ENCODE peak calls at places on chromosomes 3 and 15, in eight cellular contexts. Q is NCI-H345; Y is M059J; T is NCI-H2171 treated with DMSO at 0.1 percent for 48 hours; G is activated T-cell treated with anti-CD3 and anti-CD28 coated beads, Interleukin-2, amount 50 U/mL, for 4 hours; P is NCI-H774; I is IMR-90; K is effector memory CD8-positive, alpha-beta T cell. U is an unnamed sample.

GRCh38 chr3:76624128-76624527 is 415.8 kb upstream of the ROBO2 start:
- DNase-seq in G (no peak), I (no peak), K (no peak), Q (no peak), T (no peak), P (no peak), Y (no peak), U (peak)

GRCh38 chr15:80404719-80405553 is 754 bp downstream of the ARNT2 start:
- DNase-seq in G (no peak), K (no peak), I (peak), P (no peak), Y (peak), T (peak), Q (peak), U (no peak)

GRCh38 chr3:60065227-60065868 is 1015.5 kb upstream of the CFAP20DC start:
- DNase-seq in Q (no peak), G (no peak), P (no peak), I (no peak), Y (no peak), K (no peak), T (no peak), U (no peak)

GRCh38 chr15:25783607-25784131 is 79.5 kb downstream of the ATP10A start:
- DNase-seq in T (no peak), I (peak), K (peak), P (no peak), Q (no peak), G (peak), Y (peak), U (no peak)

GRCh38 chr3:65672876-65673815 is 365.6 kb downstream of the MAGI1 start:
- DNase-seq in T (peak), G (no peak), Y (peak), Q (peak), P (peak), I (peak), K (no peak), U (no peak)

GRCh38 chr3:128066111-128066510 is 13.9 kb downstream of the SEC61A1 start:
- DNase-seq in I (no peak), P (no peak), T (peak), Y (no peak), K (no peak), Q (no peak), G (no peak), U (no peak)

GRCh38 chr3:69378112-69378799 is 7.6 kb downstream of the FRMD4B start:
- DNase-seq in I (no peak), K (no peak), T (no peak), Y (no peak), G (no peak), P (no peak), Q (no peak), U (no peak)

GRCh38 chr3:61847784-61848462 is 286.6 kb downstream of the PTPRG start:
- DNase-seq in K (no peak), I (no peak), Q (no peak), G (no peak), P (no peak), T (no peak), Y (peak), U (no peak)

GRCh38 chr3:165669502-165669901 is 167.7 kb downstream of the BCHE start:
- DNase-seq in K (no peak), I (peak), P (no peak), Q (no peak), Y (peak), G (no peak), T (no peak), U (no peak)

GRCh38 chr15:54206586-54207321 is 228.5 kb downstream of the UNC13C start:
- DNase-seq in P (no peak), K (no peak), Q (no peak), Y (no peak), G (no peak), I (no peak), T (no peak), U (no peak)

GRCh38 chr3:88307666-88308065 is 157.9 kb downstream of the C3orf38 start:
- DNase-seq in T (no peak), G (no peak), I (no peak), P (no peak), Q (no peak), Y (no peak), K (no peak), U (no peak)

GRCh38 chr3:69200384-69201068 is 78.1 kb upstream of the LMOD3 start:
- DNase-seq in I (peak), G (peak), P (peak), Y (peak), K (no peak), T (no peak), Q (peak), U (peak)

GRCh38 chr3:30793755-30794154 is 100.7 kb downstream of the GADL1 start:
- DNase-seq in T (no peak), P (no peak), K (no peak), G (no peak), Y (no peak), I (no peak), Q (no peak), U (no peak)

GRCh38 chr3:183122257-183122932 is 23.1 kb upstream of the MCCC1 start:
- DNase-seq in I (peak), G (no peak), T (peak), Y (peak), K (peak), Q (peak), P (peak), U (peak)

GRCh38 chr3:195441476-195441970 is 1.3 kb downstream of the ACAP2 start:
- DNase-seq in Y (no peak), Q (no peak), K (no peak), I (peak), T (no peak), P (no peak), G (no peak), U (no peak)

GRCh38 chr15:40930430-40931299 is 1.5 kb downstream of the DLL4 start:
- DNase-seq in P (peak), Q (peak), Y (no peak), G (peak), T (peak), K (no peak), I (peak), U (no peak)

GRCh38 chr3:26556637-26557036 is 65.9 kb upstream of the LRRC3B start:
- DNase-seq in Y (no peak), K (no peak), Q (no peak), I (no peak), G (no peak), T (no peak), P (no peak), U (no peak)

GRCh38 chr15:94670436-94671034 is 439.2 kb downstream of the MCTP2 start:
- DNase-seq in G (no peak), T (peak), P (peak), K (no peak), I (peak), Y (peak), Q (peak), U (peak)

GRCh38 chr3:79517766-79518413 is 249.9 kb downstream of the ROBO1 start:
- DNase-seq in G (no peak), Q (peak), Y (peak), K (no peak), T (peak), P (no peak), I (peak), U (no peak)

GRCh38 chr15:97995881-97996603 is 35.5 kb downstream of the ARRDC4 start:
- DNase-seq in K (no peak), I (no peak), T (no peak), P (no peak), G (no peak), Q (no peak), Y (peak), U (no peak)

GRCh38 chr3:125212509-125213372 is at the start of gene SLC12A8:
- DNase-seq in K (no peak), G (no peak), I (no peak), Y (peak), P (no peak), Q (no peak), T (peak), U (peak)

GRCh38 chr3:1092061-1092460 is 763 bp upstream of the CNTN6 start:
- DNase-seq in K (no peak), Y (no peak), I (no peak), G (no peak), T (no peak), P (no peak), Q (no peak), U (no peak)

GRCh38 chr15:25846377-25846776 is 16.8 kb downstream of the ATP10A start:
- DNase-seq in T (no peak), I (no peak), P (no peak), Y (no peak), K (peak), Q (no peak), G (peak), U (no peak)

GRCh38 chr15:35725353-35725752 is 179.4 kb upstream of the DPH6 start:
- DNase-seq in Q (no peak), P (no peak), T (no peak), G (no peak), K (no peak), Y (peak), I (peak), U (no peak)

GRCh38 chr3:173708191-173708590 is 310.6 kb downstream of the NLGN1 start:
- DNase-seq in G (no peak), K (no peak), T (no peak), Q (no peak), P (no peak), Y (peak), I (no peak), U (no peak)

GRCh38 chr3:150254199-150254786 is 153.8 kb upstream of the TSC22D2 start:
- DNase-seq in P (no peak), Q (peak), Y (no peak), T (no peak), I (no peak), K (no peak), G (no peak), U (no peak)

U was measured in T47D.